ENCODE peak calls at places on chromosomes 6 and 20, in ten cellular contexts. V is Panc1, N is transverse colon, D is adrenal gland, U is colonic mucosa, O is PC-3, H is neural progenitor cell, I is GM23338, E is fibroblast of lung, C is uterus. S is an unnamed sample.

GRCh38 chr6:108633436-108633835 is 72.7 kb downstream of the FOXO3 start:
- DNase-seq in V (no peak), N (no peak), D (no peak), U (no peak), O (no peak), H (no peak), I (no peak), E (no peak), C (no peak), S (no peak)

GRCh38 chr20:23009636-23010035 is 25.5 kb upstream of the SSTR4 start:
- DNase-seq in V (no peak), N (no peak), D (no peak), U (no peak), O (peak; percentile 42), H (no peak), I (no peak), E (no peak), C (no peak), S (no peak)

GRCh38 chr6:128421788-128422187 is 98.6 kb downstream of the PTPRK start:
- DNase-seq in V (no peak), N (no peak), D (no peak), U (no peak), O (no peak), H (no peak), I (no peak), E (no peak), C (no peak), S (no peak)

GRCh38 chr6:52574709-52575489 is 2.0 kb downstream of the TRAM2 start:
- DNase-seq in V (no peak), N (peak; percentile 78), D (no peak), U (peak; percentile 83), O (no peak), H (no peak), I (no peak), E (peak; percentile 67), C (peak; percentile 36), S (peak; percentile 66)

GRCh38 chr6:123402052-123402451 is 234.7 kb downstream of the TRDN start:
- DNase-seq in V (no peak), N (no peak), D (no peak), U (no peak), O (no peak), H (no peak), I (peak; percentile 8), E (peak; percentile 29), C (no peak), S (no peak)

GRCh38 chr6:118744261-118744941 is 93.0 kb upstream of the CEP85L start:
- DNase-seq in V (no peak), N (no peak), D (no peak), U (no peak), O (no peak), H (no peak), I (no peak), E (peak; percentile 38), C (no peak), S (no peak)

GRCh38 chr6:87756858-87757257 is 54.8 kb upstream of the AKIRIN2 start:
- DNase-seq in V (no peak), N (peak; percentile 39), D (no peak), U (no peak), O (peak; percentile 50), H (no peak), I (no peak), E (peak; percentile 68), C (no peak), S (peak; percentile 68)

GRCh38 chr6:158377866-158378265 is 65.6 kb downstream of the TULP4 start:
- DNase-seq in V (no peak), N (no peak), D (no peak), U (peak; percentile 18), O (no peak), H (no peak), I (no peak), E (peak; percentile 74), C (no peak), S (peak; percentile 48)

GRCh38 chr6:43396408-43397149 is 27.1 kb upstream of the ZNF318 start:
- DNase-seq in V (no peak), N (no peak), D (no peak), U (no peak), O (peak; percentile 76), H (no peak), I (peak; percentile 29), E (no peak), C (no peak), S (no peak)

GRCh38 chr20:21361266-21361665 is 36.1 kb downstream of the NKX2-4 start:
- DNase-seq in V (no peak), N (no peak), D (no peak), U (no peak), O (peak; percentile 8), H (no peak), I (no peak), E (peak; percentile 16), C (no peak), S (no peak)

GRCh38 chr20:25397827-25398226 is 7.2 kb upstream of the ABHD12 start:
- DNase-seq in V (no peak), N (no peak), D (no peak), U (peak; percentile 50), O (peak; percentile 85), H (no peak), I (no peak), E (no peak), C (no peak), S (no peak)

GRCh38 chr6:120096861-120097260 is 747.3 kb upstream of the MAN1A1 start:
- DNase-seq in V (no peak), N (no peak), D (no peak), U (no peak), O (no peak), H (no peak), I (no peak), E (no peak), C (no peak), S (no peak)

GRCh38 chr6:152401978-152402377 is 235.2 kb downstream of the SYNE1 start:
- DNase-seq in V (no peak), N (no peak), D (peak; percentile 50), U (no peak), O (peak; percentile 86), H (no peak), I (no peak), E (no peak), C (no peak), S (no peak)

GRCh38 chr20:56628873-56629463 is at the start of gene TFAP2C:
- DNase-seq in V (no peak), N (peak; percentile 81), D (peak; percentile 65), U (peak; percentile 86), O (peak; percentile 98), H (peak; percentile 82), I (peak; percentile 85), E (no peak), C (peak; percentile 18), S (peak; percentile 29)

GRCh38 chr6:158536084-158536890 is 23.6 kb upstream of the TMEM181 start:
- DNase-seq in V (no peak), N (peak; percentile 79), D (peak; percentile 68), U (peak; percentile 85), O (peak; percentile 72), H (peak; percentile 92), I (peak; percentile 92), E (peak; percentile 78), C (peak; percentile 55), S (peak; percentile 52)

DNA sequence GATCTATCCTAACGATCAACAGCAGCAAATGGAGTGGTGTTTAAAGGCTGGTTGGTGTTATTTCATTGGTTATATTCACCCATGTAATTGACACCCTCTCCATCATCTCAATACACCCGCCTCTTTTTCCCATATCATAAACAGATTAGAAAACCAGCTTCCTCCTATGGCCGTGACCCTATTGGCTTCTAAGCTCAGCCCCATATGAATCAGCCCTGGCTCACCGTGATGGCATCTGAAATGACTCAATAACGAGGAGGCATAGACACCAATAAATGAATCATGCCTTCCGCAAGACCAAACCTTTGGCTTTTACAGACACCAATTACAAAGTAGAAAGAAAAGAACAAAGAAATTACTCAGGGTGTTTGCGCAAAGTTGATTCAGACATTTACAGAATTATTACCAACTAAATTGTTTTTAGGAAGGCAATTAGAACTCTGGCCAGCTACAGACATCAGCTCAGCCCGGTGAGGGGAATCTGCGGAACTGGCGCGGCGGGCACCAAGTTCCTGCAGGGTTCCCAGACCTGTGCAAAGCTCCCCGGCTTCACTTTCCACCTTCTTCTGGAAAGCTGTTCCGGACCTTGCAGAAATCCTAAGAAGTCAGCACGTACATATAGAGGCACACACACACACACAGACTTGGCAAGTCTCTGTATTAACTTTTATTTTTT is 11.5 kb downstream of the PMEPA1 start:
- DNase-seq in V (peak; percentile 99), N (peak; percentile 77), D (peak; percentile 81), U (peak; percentile 81), O (peak; percentile 100), H (no peak), I (no peak), E (peak; percentile 95), C (no peak), S (peak; percentile 98)
- H3K4me3 ChIP-seq in V (peak overlapping the region; percentile 55), N (no peak overlapping the region), D (no peak overlapping the region), U (no peak overlapping the region), O (peak overlapping the region; percentile 50), H (no peak overlapping the region), I (no peak overlapping the region), E (no peak overlapping the region), C (no peak overlapping the region), S (peak overlapping the region; percentile 3)

DNA sequence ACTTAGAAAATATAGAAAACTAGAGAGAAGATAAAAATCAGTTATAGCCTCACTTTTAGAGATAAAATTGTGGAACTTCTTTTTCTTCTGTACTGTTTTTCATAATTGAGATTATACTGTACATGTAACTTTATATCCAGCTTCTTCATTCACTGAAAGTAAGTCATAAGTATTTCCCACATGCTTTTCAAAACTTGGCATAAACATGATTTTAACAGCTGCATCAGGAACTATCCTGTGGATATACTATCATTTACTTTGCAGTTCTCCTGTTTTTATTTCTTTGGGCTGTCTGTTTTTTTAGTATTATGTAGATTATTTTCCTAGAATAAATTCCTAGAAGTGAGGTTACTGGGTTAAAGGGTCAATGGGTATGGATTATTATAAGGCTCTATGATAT is 14.8 kb downstream of the DSTN start:
- DNase-seq in V (no peak), N (no peak), D (no peak), U (no peak), O (no peak), H (no peak), I (no peak), E (peak; percentile 27), C (no peak), S (no peak)
- H3K27ac ChIP-seq in V (no peak overlapping the region), N (no peak overlapping the region), D (no peak overlapping the region), U (no peak overlapping the region), O (no peak overlapping the region), H (no peak overlapping the region), I (peak overlapping the region; percentile 8), E (no peak overlapping the region), C (peak overlapping the region; percentile 12), S (no peak overlapping the region)

GRCh38 chr20:47725248-47725973 is 59.9 kb downstream of the SULF2 start:
- DNase-seq in V (peak; percentile 64), N (peak; percentile 79), D (peak; percentile 77), U (peak; percentile 82), O (peak; percentile 93), H (peak; percentile 88), I (peak; percentile 90), E (peak; percentile 80), C (peak; percentile 72), S (peak; percentile 65)
- TF ChIP-seq CTCF in V (peak; percentile 94), N (peak; percentile 95), D (peak; percentile 80), U (peak; percentile 97), O (peak; percentile 98), H (peak; percentile 98), I (peak; percentile 93), E (peak; percentile 89), C (peak; percentile 82), S (peak; percentile 93)

DNA sequence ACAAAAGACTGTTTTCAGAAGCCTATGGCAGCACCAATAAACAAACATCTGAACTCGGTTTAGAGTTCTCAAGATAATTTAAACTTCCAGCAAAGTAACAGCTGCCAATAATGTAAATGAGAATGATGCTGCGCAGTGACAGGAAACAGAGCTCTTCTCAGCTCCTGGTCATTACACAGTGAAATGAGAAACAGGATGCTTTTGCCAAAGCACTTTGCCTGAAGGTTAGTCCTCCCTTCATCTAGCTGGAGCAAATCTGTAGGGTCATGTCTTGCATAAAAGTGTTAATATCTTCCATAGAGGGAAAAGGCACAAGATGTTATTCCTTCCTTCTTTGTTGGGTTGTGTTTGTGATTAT is 102.7 kb upstream of the BEND6 start:
- DNase-seq in V (no peak), N (no peak), D (no peak), U (no peak), O (peak; percentile 24), H (no peak), I (no peak), E (no peak), C (no peak), S (no peak)
- H3K4me3 ChIP-seq in V (peak overlapping the region; percentile 63), N (no peak overlapping the region), D (no peak overlapping the region), U (no peak overlapping the region), O (peak overlapping the region; percentile 46), H (peak overlapping the region; percentile 93), I (peak overlapping the region; percentile 66), E (peak overlapping the region; percentile 76), C (peak overlapping the region; percentile 50), S (no peak overlapping the region)